ENCODE peak calls at places on chromosome 3, in four cellular contexts. F is activated naive CD4-positive, alpha-beta T cell; C is effector memory CD4-positive, alpha-beta T cell; P is NCI-H2081. A is an unnamed sample.

GRCh38 chr3:141414141-141414689 is 45.9 kb downstream of the ZBTB38 start:
- DNase-seq in F (no peak), C (no peak), P (no peak), A (no peak)

GRCh38 chr3:129022114-129022994 is 21.2 kb downstream of the EFCC1 start:
- DNase-seq in F (no peak), C (no peak), P (no peak), A (no peak)

GRCh38 chr3:11749486-11749885 is 97.2 kb downstream of the TAMM41 start:
- DNase-seq in F (no peak), C (no peak), P (no peak), A (no peak)

GRCh38 chr3:51581529-51581928 is 43.0 kb downstream of the RAD54L2 start:
- DNase-seq in F (no peak), C (no peak), P (no peak), A (no peak)

GRCh38 chr3:64815691-64816225 is 128.0 kb upstream of the ADAMTS9 start:
- DNase-seq in F (no peak), C (no peak), P (no peak), A (no peak)

GRCh38 chr3:21117397-21117796 is 633.6 kb downstream of the ZNF385D start:
- DNase-seq in F (no peak), C (no peak), P (no peak), A (no peak)

GRCh38 chr3:194952882-194953281 is 267.2 kb downstream of the FAM43A start:
- DNase-seq in F (no peak), C (no peak), P (no peak), A (no peak)

GRCh38 chr3:23198801-23199200 is 4.3 kb upstream of the UBE2E2 start:
- DNase-seq in F (no peak), C (no peak), P (no peak), A (no peak)

GRCh38 chr3:38579551-38580449 is 69.7 kb downstream of the SCN5A start:
- DNase-seq in F (no peak), C (no peak), P (no peak), A (no peak)

GRCh38 chr3:187064210-187065115 is 74.8 kb downstream of the RPL39L start:
- DNase-seq in F (no peak), C (no peak), P (no peak), A (no peak)

GRCh38 chr3:113405180-113405579 is 36.1 kb downstream of the CFAP44 start:
- DNase-seq in F (no peak), C (no peak), P (no peak), A (no peak)

GRCh38 chr3:72756900-72757299 is 91.3 kb downstream of the SHQ1 start:
- DNase-seq in F (no peak), C (no peak), P (no peak), A (no peak)

GRCh38 chr3:157948605-157949383 is 157.4 kb downstream of the SHOX2 start:
- DNase-seq in F (no peak), C (no peak), P (no peak), A (no peak)

GRCh38 chr3:45915518-45916231 is 27.6 kb upstream of the CXCR6 start:
- DNase-seq in F (peak), C (peak), P (no peak), A (peak)

GRCh38 chr3:65939184-65939583 is 99.5 kb downstream of the MAGI1 start:
- DNase-seq in F (no peak), C (no peak), P (no peak), A (no peak)

GRCh38 chr3:30626443-30627181 is 20.2 kb downstream of the TGFBR2 start:
- DNase-seq in F (no peak), C (no peak), P (no peak), A (no peak)

GRCh38 chr3:62873672-62874397 is 1.4 kb downstream of the CADPS start:
- DNase-seq in F (no peak), C (no peak), P (peak), A (no peak)

GRCh38 chr3:166425900-166426611 is 588.8 kb upstream of the BCHE start:
- DNase-seq in F (no peak), C (no peak), P (no peak), A (no peak)